ENCODE peak calls at places on chromosomes 7 and 10, in six cellular contexts. One of them, this sample, is unnamed.

GRCh38 chr10:113959383-113959760 is 84.3 kb upstream of the ADRB1 start:
- DNase-seq in SK-N-SH: no peak
- DNase-seq in H1: no peak
- DNase-seq in GM12878: no peak
- DNase-seq in HepG2: no peak
- DNase-seq in K562: no peak
- DNase-seq in this sample: no peak

GRCh38 chr7:30240401-30240800 is 44.0 kb upstream of the ZNRF2 start:
- DNase-seq in SK-N-SH: no peak
- DNase-seq in H1: no peak
- DNase-seq in GM12878: no peak
- DNase-seq in HepG2: no peak
- DNase-seq in K562: no peak
- DNase-seq in this sample: no peak

GRCh38 chr10:129966831-129967578 is 2.9 kb upstream of the EBF3 start:
- DNase-seq in SK-N-SH: no peak
- DNase-seq in H1: no peak
- DNase-seq in GM12878: no peak
- DNase-seq in HepG2: no peak
- DNase-seq in K562: no peak
- DNase-seq in this sample: no peak

GRCh38 chr10:92880233-92880861 is 32.0 kb downstream of the EXOC6 start:
- DNase-seq in SK-N-SH: peak; percentile 37
- DNase-seq in H1: no peak
- DNase-seq in GM12878: no peak
- DNase-seq in HepG2: peak; percentile 54
- DNase-seq in K562: no peak
- DNase-seq in this sample: peak; percentile 39

GRCh38 chr7:105776068-105776790 is 100.2 kb downstream of the ATXN7L1 start:
- DNase-seq in SK-N-SH: no peak
- DNase-seq in H1: peak; percentile 96
- DNase-seq in GM12878: no peak
- DNase-seq in HepG2: peak; percentile 90
- DNase-seq in K562: peak; percentile 42
- DNase-seq in this sample: no peak

GRCh38 chr10:78264361-78264760 is 230.7 kb downstream of the RPS24 start:
- DNase-seq in SK-N-SH: no peak
- DNase-seq in H1: no peak
- DNase-seq in GM12878: no peak
- DNase-seq in HepG2: no peak
- DNase-seq in K562: no peak
- DNase-seq in this sample: no peak

GRCh38 chr7:106812027-106812643 is 52.9 kb upstream of the PIK3CG start:
- DNase-seq in SK-N-SH: no peak
- DNase-seq in H1: no peak
- DNase-seq in GM12878: no peak
- DNase-seq in HepG2: no peak
- DNase-seq in K562: no peak
- DNase-seq in this sample: no peak

GRCh38 chr7:157292258-157292657 is 44.5 kb upstream of the DNAJB6 start:
- DNase-seq in SK-N-SH: no peak
- DNase-seq in H1: no peak
- DNase-seq in GM12878: no peak
- DNase-seq in HepG2: no peak
- DNase-seq in K562: no peak
- DNase-seq in this sample: no peak

GRCh38 chr7:131961281-131961680 is 404.9 kb upstream of the PODXL start:
- DNase-seq in SK-N-SH: no peak
- DNase-seq in H1: no peak
- DNase-seq in GM12878: no peak
- DNase-seq in HepG2: no peak
- DNase-seq in K562: no peak
- DNase-seq in this sample: no peak

GRCh38 chr7:138980575-138981285 is 459 bp downstream of the KIAA1549 start:
- DNase-seq in SK-N-SH: peak; percentile 51
- DNase-seq in H1: no peak
- DNase-seq in GM12878: no peak
- DNase-seq in HepG2: no peak
- DNase-seq in K562: no peak
- DNase-seq in this sample: no peak

GRCh38 chr7:116512524-116513188 is 12.2 kb upstream of the CAV1 start:
- DNase-seq in SK-N-SH: no peak
- DNase-seq in H1: no peak
- DNase-seq in GM12878: no peak
- DNase-seq in HepG2: no peak
- DNase-seq in K562: no peak
- DNase-seq in this sample: no peak

GRCh38 chr10:7915923-7916322 is 97.6 kb downstream of the TAF3 start:
- DNase-seq in SK-N-SH: no peak
- DNase-seq in H1: no peak
- DNase-seq in GM12878: no peak
- DNase-seq in HepG2: no peak
- DNase-seq in K562: no peak
- DNase-seq in this sample: no peak

GRCh38 chr10:101336382-101336781 is 17.6 kb upstream of the BTRC start:
- DNase-seq in SK-N-SH: no peak
- DNase-seq in H1: no peak
- DNase-seq in GM12878: no peak
- DNase-seq in HepG2: no peak
- DNase-seq in K562: no peak
- DNase-seq in this sample: no peak

GRCh38 chr10:101337836-101338235 is 16.1 kb upstream of the BTRC start:
- DNase-seq in SK-N-SH: no peak
- DNase-seq in H1: no peak
- DNase-seq in GM12878: no peak
- DNase-seq in HepG2: no peak
- DNase-seq in K562: no peak
- DNase-seq in this sample: no peak

GRCh38 chr10:101329341-101330032 is 24.5 kb upstream of the BTRC start:
- DNase-seq in SK-N-SH: no peak
- DNase-seq in H1: no peak
- DNase-seq in GM12878: no peak
- DNase-seq in HepG2: no peak
- DNase-seq in K562: no peak
- DNase-seq in this sample: no peak

GRCh38 chr10:101330236-101331225 is 23.4 kb upstream of the BTRC start:
- DNase-seq in SK-N-SH: no peak
- DNase-seq in H1: no peak
- DNase-seq in GM12878: no peak
- DNase-seq in HepG2: no peak
- DNase-seq in K562: no peak
- DNase-seq in this sample: no peak

GRCh38 chr10:101331960-101332359 is 22.0 kb upstream of the BTRC start:
- DNase-seq in SK-N-SH: no peak
- DNase-seq in H1: no peak
- DNase-seq in GM12878: no peak
- DNase-seq in HepG2: no peak
- DNase-seq in K562: no peak
- DNase-seq in this sample: no peak
- H3K27ac ChIP-seq in SK-N-SH: no peak overlapping the region
- H3K27ac ChIP-seq in H1: no peak overlapping the region
- H3K27ac ChIP-seq in GM12878: no peak overlapping the region
- H3K27ac ChIP-seq in HepG2: no peak overlapping the region
- H3K27ac ChIP-seq in K562: no peak overlapping the region
- H3K27ac ChIP-seq in this sample: no peak overlapping the region

GRCh38 chr7:67855322-67855721 is 858.7 kb downstream of the TYW1 start:
- DNase-seq in SK-N-SH: no peak
- DNase-seq in H1: no peak
- DNase-seq in GM12878: no peak
- DNase-seq in HepG2: no peak
- DNase-seq in K562: no peak
- DNase-seq in this sample: no peak

GRCh38 chr7:67854784-67855183 is 858.2 kb downstream of the TYW1 start:
- DNase-seq in SK-N-SH: no peak
- DNase-seq in H1: no peak
- DNase-seq in GM12878: no peak
- DNase-seq in HepG2: peak; percentile 11
- DNase-seq in K562: no peak
- DNase-seq in this sample: no peak

GRCh38 chr7:67856046-67856445 is 859.4 kb downstream of the TYW1 start:
- DNase-seq in SK-N-SH: no peak
- DNase-seq in H1: no peak
- DNase-seq in GM12878: no peak
- DNase-seq in HepG2: no peak
- DNase-seq in K562: no peak
- DNase-seq in this sample: no peak

GRCh38 chr7:67857698-67858097 is 861.1 kb downstream of the TYW1 start:
- DNase-seq in SK-N-SH: no peak
- DNase-seq in H1: no peak
- DNase-seq in GM12878: no peak
- DNase-seq in HepG2: no peak
- DNase-seq in K562: no peak
- DNase-seq in this sample: peak; percentile 15

GRCh38 chr7:67854236-67854635 is 857.6 kb downstream of the TYW1 start:
- DNase-seq in SK-N-SH: no peak
- DNase-seq in H1: no peak
- DNase-seq in GM12878: no peak
- DNase-seq in HepG2: no peak
- DNase-seq in K562: no peak
- DNase-seq in this sample: no peak
- TF ChIP-seq GABPA in SK-N-SH: no peak
- TF ChIP-seq GABPA in H1: no peak
- TF ChIP-seq GABPA in GM12878: no peak
- TF ChIP-seq GABPA in HepG2: no peak
- TF ChIP-seq GABPA in K562: no peak
- TF ChIP-seq GABPA in this sample: no peak

GRCh38 chr10:91345716-91346115 is 64.4 kb upstream of the HECTD2 start:
- DNase-seq in SK-N-SH: no peak
- DNase-seq in H1: no peak
- DNase-seq in GM12878: no peak
- DNase-seq in HepG2: no peak
- DNase-seq in K562: no peak
- DNase-seq in this sample: no peak
- H3K27ac ChIP-seq in SK-N-SH: no peak overlapping the region
- H3K27ac ChIP-seq in H1: no peak overlapping the region
- H3K27ac ChIP-seq in GM12878: no peak overlapping the region
- H3K27ac ChIP-seq in HepG2: no peak overlapping the region
- H3K27ac ChIP-seq in K562: no peak overlapping the region
- H3K27ac ChIP-seq in this sample: no peak overlapping the region

GRCh38 chr10:51073035-51073434 is 1.3 kb upstream of the PRKG1 start:
- DNase-seq in SK-N-SH: no peak
- DNase-seq in H1: no peak
- DNase-seq in GM12878: no peak
- DNase-seq in HepG2: no peak
- DNase-seq in K562: no peak
- DNase-seq in this sample: no peak

GRCh38 chr10:51074238-51075028 is at the start of gene PRKG1:
- DNase-seq in SK-N-SH: peak; percentile 82
- DNase-seq in H1: no peak
- DNase-seq in GM12878: no peak
- DNase-seq in HepG2: peak; percentile 5
- DNase-seq in K562: no peak
- DNase-seq in this sample: no peak

GRCh38 chr10:51075802-51076201 is 1.5 kb downstream of the PRKG1 start:
- DNase-seq in SK-N-SH: no peak
- DNase-seq in H1: no peak
- DNase-seq in GM12878: no peak
- DNase-seq in HepG2: no peak
- DNase-seq in K562: no peak
- DNase-seq in this sample: no peak

GRCh38 chr10:51076442-51076841 is 2.2 kb downstream of the PRKG1 start:
- DNase-seq in SK-N-SH: no peak
- DNase-seq in H1: no peak
- DNase-seq in GM12878: no peak
- DNase-seq in HepG2: no peak
- DNase-seq in K562: no peak
- DNase-seq in this sample: no peak

DNA sequence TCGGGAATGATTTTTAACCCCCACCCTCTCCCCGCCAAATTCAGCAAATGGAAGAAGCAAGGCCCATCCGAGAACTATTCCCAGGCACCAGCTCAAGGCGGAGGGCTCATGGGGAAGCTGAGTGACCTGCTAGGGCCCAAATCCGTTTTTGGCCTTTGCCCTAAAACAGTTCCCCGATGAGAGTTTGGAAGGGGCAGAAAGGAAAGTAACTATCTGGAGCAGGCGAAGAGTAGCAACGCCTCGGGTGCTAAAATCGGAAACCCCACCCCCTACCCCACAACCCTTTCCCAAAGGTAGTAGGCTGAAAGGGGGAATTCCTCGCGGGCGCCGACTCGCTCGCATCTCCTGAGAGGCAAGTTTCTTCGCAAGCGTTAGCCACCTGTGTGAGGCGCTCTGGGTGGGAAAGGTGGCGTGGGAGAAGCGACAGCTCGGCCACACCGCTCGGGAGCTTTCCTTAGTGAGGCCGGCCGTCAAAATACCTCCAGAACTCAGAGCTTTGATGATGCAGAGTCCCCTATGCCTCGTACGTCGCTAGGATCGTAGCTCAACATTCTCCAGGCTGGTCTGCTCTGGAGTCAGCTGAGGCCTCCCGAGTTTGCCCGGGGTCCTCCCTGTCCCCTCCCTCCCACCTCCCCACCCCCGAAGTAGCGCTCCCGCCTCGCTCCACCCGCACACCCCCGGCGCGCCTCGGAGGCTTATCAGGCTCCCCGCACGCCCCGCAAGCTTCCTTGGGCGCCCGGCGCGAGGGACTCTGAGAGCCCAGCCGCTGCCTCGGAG is 638 bp upstream of the PRKG1 start:
- DNase-seq in SK-N-SH: peak; percentile 65
- DNase-seq in H1: no peak
- DNase-seq in GM12878: no peak
- DNase-seq in HepG2: no peak
- DNase-seq in K562: no peak
- DNase-seq in this sample: no peak
- TF ChIP-seq GABPA in SK-N-SH: no peak
- TF ChIP-seq GABPA in H1: no peak
- TF ChIP-seq GABPA in GM12878: no peak
- TF ChIP-seq GABPA in HepG2: no peak
- TF ChIP-seq GABPA in K562: no peak
- TF ChIP-seq GABPA in this sample: no peak

DNA sequence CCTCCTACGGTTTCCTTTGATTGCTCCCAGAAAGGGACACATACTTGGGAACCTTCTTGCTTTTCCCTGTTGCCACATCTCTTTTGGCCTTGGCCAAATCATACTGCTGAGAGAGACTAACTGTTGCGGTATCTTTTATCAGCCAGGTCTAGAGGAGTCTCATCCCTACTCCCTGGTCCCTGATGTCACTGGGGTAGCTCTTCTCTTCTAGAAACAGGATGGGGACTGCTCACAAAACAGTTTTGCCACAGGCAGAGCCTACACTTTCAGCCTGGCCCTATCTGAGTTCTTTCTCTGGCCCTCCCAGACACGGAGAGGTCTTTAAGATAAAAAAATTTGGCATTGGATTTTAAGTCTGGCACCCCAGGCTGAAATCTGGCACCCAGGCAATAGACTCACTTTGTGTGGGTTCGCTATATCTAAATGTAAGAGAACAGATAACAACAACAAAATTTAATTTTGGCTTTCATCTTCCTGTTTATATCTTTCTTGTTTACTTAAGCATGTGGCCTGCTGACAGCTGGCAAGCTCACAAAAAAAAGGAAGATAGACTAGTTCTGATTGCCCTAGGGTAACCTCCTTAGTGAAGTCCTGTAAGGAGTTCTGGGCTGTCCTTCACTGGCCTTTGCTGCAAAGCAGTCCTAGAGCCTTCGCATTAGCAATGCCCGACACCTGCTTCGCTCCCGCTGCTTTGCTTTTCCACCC is 228.3 kb upstream of the NPVF start:
- DNase-seq in SK-N-SH: peak; percentile 33
- DNase-seq in H1: no peak
- DNase-seq in GM12878: no peak
- DNase-seq in HepG2: no peak
- DNase-seq in K562: no peak
- DNase-seq in this sample: no peak
- H3K27ac ChIP-seq in SK-N-SH: peak overlapping the region; percentile 24
- H3K27ac ChIP-seq in H1: no peak overlapping the region
- H3K27ac ChIP-seq in GM12878: no peak overlapping the region
- H3K27ac ChIP-seq in HepG2: no peak overlapping the region
- H3K27ac ChIP-seq in K562: no peak overlapping the region
- H3K27ac ChIP-seq in this sample: no peak overlapping the region